ENCODE peak calls at places on chromosomes 3 and 15, in six cellular contexts. One of them, this sample, is unnamed.

GRCh38 chr3:33915796-33916589 is 117.6 kb downstream of the PDCD6IP start:
- DNase-seq in dorsolateral prefrontal cortex: peak; percentile 67
- DNase-seq in psoas muscle: no peak
- DNase-seq in A549: peak; percentile 46
- DNase-seq in PC-9: peak; percentile 16
- DNase-seq in left lung: no peak
- DNase-seq in this sample: no peak

GRCh38 chr3:66196633-66197032 is 24.2 kb upstream of the SLC25A26 start:
- DNase-seq in dorsolateral prefrontal cortex: no peak
- DNase-seq in psoas muscle: no peak
- DNase-seq in A549: no peak
- DNase-seq in PC-9: no peak
- DNase-seq in left lung: no peak
- DNase-seq in this sample: no peak

GRCh38 chr3:143137637-143138036 is 18.1 kb downstream of the CHST2 start:
- DNase-seq in dorsolateral prefrontal cortex: no peak
- DNase-seq in psoas muscle: no peak
- DNase-seq in A549: no peak
- DNase-seq in PC-9: no peak
- DNase-seq in left lung: no peak
- DNase-seq in this sample: no peak

GRCh38 chr15:40254452-40254851 is 15.6 kb downstream of the PAK6 start:
- DNase-seq in dorsolateral prefrontal cortex: no peak
- DNase-seq in psoas muscle: no peak
- DNase-seq in A549: no peak
- DNase-seq in PC-9: no peak
- DNase-seq in left lung: no peak
- DNase-seq in this sample: no peak

GRCh38 chr15:69032006-69032405 is 17.5 kb downstream of the NOX5 start:
- DNase-seq in dorsolateral prefrontal cortex: no peak
- DNase-seq in psoas muscle: no peak
- DNase-seq in A549: no peak
- DNase-seq in PC-9: no peak
- DNase-seq in left lung: no peak
- DNase-seq in this sample: no peak

GRCh38 chr3:78666458-78666800 is 1101.4 kb downstream of the ROBO1 start:
- DNase-seq in dorsolateral prefrontal cortex: no peak
- DNase-seq in psoas muscle: no peak
- DNase-seq in A549: peak; percentile 4
- DNase-seq in PC-9: no peak
- DNase-seq in left lung: no peak
- DNase-seq in this sample: no peak

GRCh38 chr15:101625169-101625568 is 27.0 kb downstream of the TM2D3 start:
- DNase-seq in dorsolateral prefrontal cortex: no peak
- DNase-seq in psoas muscle: no peak
- DNase-seq in A549: no peak
- DNase-seq in PC-9: no peak
- DNase-seq in left lung: no peak
- DNase-seq in this sample: no peak

GRCh38 chr3:188916934-188917391 is 254.8 kb upstream of the TPRG1 start:
- DNase-seq in dorsolateral prefrontal cortex: no peak
- DNase-seq in psoas muscle: no peak
- DNase-seq in A549: no peak
- DNase-seq in PC-9: no peak
- DNase-seq in left lung: no peak
- DNase-seq in this sample: no peak

GRCh38 chr15:39096608-39097007 is 484.3 kb upstream of the THBS1 start:
- DNase-seq in dorsolateral prefrontal cortex: no peak
- DNase-seq in psoas muscle: no peak
- DNase-seq in A549: no peak
- DNase-seq in PC-9: no peak
- DNase-seq in left lung: no peak
- DNase-seq in this sample: no peak

GRCh38 chr15:50320504-50320903 is 34.5 kb downstream of the GABPB1 start:
- DNase-seq in dorsolateral prefrontal cortex: no peak
- DNase-seq in psoas muscle: no peak
- DNase-seq in A549: no peak
- DNase-seq in PC-9: no peak
- DNase-seq in left lung: no peak
- DNase-seq in this sample: no peak

GRCh38 chr15:38069001-38069400 is 134.6 kb downstream of the TMCO5A start:
- DNase-seq in dorsolateral prefrontal cortex: no peak
- DNase-seq in psoas muscle: no peak
- DNase-seq in A549: peak; percentile 22
- DNase-seq in PC-9: peak; percentile 22
- DNase-seq in left lung: peak; percentile 35
- DNase-seq in this sample: peak; percentile 22

GRCh38 chr3:188817920-188818239 is 353.9 kb upstream of the TPRG1 start:
- DNase-seq in dorsolateral prefrontal cortex: no peak
- DNase-seq in psoas muscle: no peak
- DNase-seq in A549: no peak
- DNase-seq in PC-9: no peak
- DNase-seq in left lung: no peak
- DNase-seq in this sample: no peak

GRCh38 chr3:110579841-110580550 is 491.6 kb upstream of the NECTIN3 start:
- DNase-seq in dorsolateral prefrontal cortex: no peak
- DNase-seq in psoas muscle: no peak
- DNase-seq in A549: no peak
- DNase-seq in PC-9: no peak
- DNase-seq in left lung: no peak
- DNase-seq in this sample: no peak

GRCh38 chr3:147184794-147185193 is 221.5 kb downstream of the ZIC4 start:
- DNase-seq in dorsolateral prefrontal cortex: no peak
- DNase-seq in psoas muscle: no peak
- DNase-seq in A549: no peak
- DNase-seq in PC-9: no peak
- DNase-seq in left lung: no peak
- DNase-seq in this sample: no peak

GRCh38 chr15:99450896-99451358 is 114.9 kb upstream of the MEF2A start:
- DNase-seq in dorsolateral prefrontal cortex: peak; percentile 58
- DNase-seq in psoas muscle: no peak
- DNase-seq in A549: no peak
- DNase-seq in PC-9: peak; percentile 52
- DNase-seq in left lung: no peak
- DNase-seq in this sample: peak; percentile 75

GRCh38 chr3:197154-197855 is 742 bp downstream of the CHL1 start:
- DNase-seq in dorsolateral prefrontal cortex: peak; percentile 51
- DNase-seq in psoas muscle: peak; percentile 24
- DNase-seq in A549: peak; percentile 7
- DNase-seq in PC-9: no peak
- DNase-seq in left lung: no peak
- DNase-seq in this sample: no peak

GRCh38 chr3:156620260-156620659 is 54.1 kb upstream of the TIPARP start:
- DNase-seq in dorsolateral prefrontal cortex: no peak
- DNase-seq in psoas muscle: no peak
- DNase-seq in A549: no peak
- DNase-seq in PC-9: no peak
- DNase-seq in left lung: no peak
- DNase-seq in this sample: no peak

GRCh38 chr15:68384451-68385239 is 47.3 kb downstream of the ITGA11 start:
- DNase-seq in dorsolateral prefrontal cortex: no peak
- DNase-seq in psoas muscle: peak; percentile 55
- DNase-seq in A549: peak; percentile 69
- DNase-seq in PC-9: peak; percentile 37
- DNase-seq in left lung: peak; percentile 37
- DNase-seq in this sample: no peak

GRCh38 chr15:74062671-74063070 is 19.7 kb downstream of the GOLGA6A start:
- DNase-seq in dorsolateral prefrontal cortex: no peak
- DNase-seq in psoas muscle: no peak
- DNase-seq in A549: no peak
- DNase-seq in PC-9: no peak
- DNase-seq in left lung: peak; percentile 25
- DNase-seq in this sample: no peak

DNA sequence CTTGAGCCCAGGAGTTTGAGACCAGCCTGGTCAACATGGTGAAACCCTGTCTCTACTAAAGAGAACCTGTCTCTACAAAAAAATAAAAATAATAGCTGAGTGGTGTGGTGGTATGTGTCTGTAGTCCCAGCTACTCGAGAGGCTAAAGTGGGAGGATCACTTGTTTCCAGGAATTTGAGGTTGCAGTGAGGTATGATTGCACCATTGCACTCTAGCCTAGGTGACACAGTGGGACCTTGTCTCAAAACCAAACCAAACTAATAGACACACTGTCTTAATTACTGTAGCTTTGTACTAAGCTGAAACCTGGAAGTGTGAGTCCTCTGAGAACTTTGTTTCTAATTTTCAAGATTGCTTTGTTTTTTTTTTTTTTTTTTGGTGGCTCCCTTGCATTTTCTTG is 30.4 kb downstream of the MGA start:
- DNase-seq in dorsolateral prefrontal cortex: no peak
- DNase-seq in psoas muscle: no peak
- DNase-seq in A549: no peak
- DNase-seq in PC-9: no peak
- DNase-seq in left lung: no peak
- DNase-seq in this sample: no peak
- H3K27ac ChIP-seq in dorsolateral prefrontal cortex: no peak overlapping the region
- H3K27ac ChIP-seq in psoas muscle: no peak overlapping the region
- H3K27ac ChIP-seq in A549: no peak overlapping the region
- H3K27ac ChIP-seq in PC-9: no peak overlapping the region
- H3K27ac ChIP-seq in left lung: no peak overlapping the region
- H3K27ac ChIP-seq in this sample: no peak overlapping the region

GRCh38 chr3:2156244-2156847 is 57.7 kb downstream of the CNTN4 start:
- DNase-seq in dorsolateral prefrontal cortex: no peak
- DNase-seq in psoas muscle: no peak
- DNase-seq in A549: peak; percentile 6
- DNase-seq in PC-9: peak; percentile 3
- DNase-seq in left lung: no peak
- DNase-seq in this sample: no peak
- TF ChIP-seq CTCF in dorsolateral prefrontal cortex: peak; percentile 46
- TF ChIP-seq CTCF in psoas muscle: no peak
- TF ChIP-seq CTCF in A549: peak; percentile 20
- TF ChIP-seq CTCF in PC-9: peak; percentile 47
- TF ChIP-seq CTCF in left lung: peak; percentile 21
- TF ChIP-seq CTCF in this sample: peak; percentile 20

GRCh38 chr3:112604536-112604935 is 36.4 kb downstream of the CCDC80 start:
- DNase-seq in dorsolateral prefrontal cortex: no peak
- DNase-seq in psoas muscle: no peak
- DNase-seq in A549: no peak
- DNase-seq in PC-9: peak; percentile 27
- DNase-seq in left lung: no peak
- DNase-seq in this sample: no peak

GRCh38 chr3:112598731-112599130 is 36.9 kb downstream of the SLC35A5 start:
- DNase-seq in dorsolateral prefrontal cortex: no peak
- DNase-seq in psoas muscle: no peak
- DNase-seq in A549: no peak
- DNase-seq in PC-9: no peak
- DNase-seq in left lung: no peak
- DNase-seq in this sample: no peak

GRCh38 chr3:112597945-112598344 is 36.1 kb downstream of the SLC35A5 start:
- DNase-seq in dorsolateral prefrontal cortex: no peak
- DNase-seq in psoas muscle: no peak
- DNase-seq in A549: no peak
- DNase-seq in PC-9: no peak
- DNase-seq in left lung: no peak
- DNase-seq in this sample: no peak

GRCh38 chr3:112605285-112605684 is 35.7 kb downstream of the CCDC80 start:
- DNase-seq in dorsolateral prefrontal cortex: no peak
- DNase-seq in psoas muscle: no peak
- DNase-seq in A549: no peak
- DNase-seq in PC-9: no peak
- DNase-seq in left lung: no peak
- DNase-seq in this sample: no peak

DNA sequence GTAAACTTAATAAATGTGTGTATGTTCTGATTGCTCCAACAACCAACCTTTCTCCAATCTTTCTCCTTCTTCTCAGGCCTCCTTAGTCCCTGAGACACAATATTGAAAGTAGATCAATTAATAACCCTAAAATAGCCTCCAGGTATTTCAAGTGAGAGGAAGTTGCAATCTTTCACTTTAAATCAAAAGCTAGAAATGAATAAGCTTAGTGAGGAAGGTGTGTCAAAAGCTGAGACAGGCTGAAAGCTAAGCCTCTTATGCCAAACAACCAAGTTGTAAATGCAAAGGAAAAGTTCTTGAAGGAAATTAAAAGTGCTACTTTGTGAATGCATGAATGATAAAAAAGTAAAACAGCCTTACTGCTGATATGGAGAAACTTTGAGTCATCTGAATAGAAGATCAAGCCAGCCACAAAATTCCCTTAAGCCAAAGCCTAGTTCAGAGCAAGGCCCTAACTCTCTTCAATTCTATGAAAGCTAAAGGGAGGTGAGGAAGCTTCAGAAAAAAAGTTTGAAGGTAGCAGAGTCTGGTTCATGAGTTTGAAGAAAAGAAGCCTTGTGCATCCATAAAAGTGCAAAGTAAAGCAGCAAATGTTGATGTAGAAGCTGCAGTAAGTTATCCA is 38.6 kb downstream of the CCDC80 start:
- DNase-seq in dorsolateral prefrontal cortex: no peak
- DNase-seq in psoas muscle: no peak
- DNase-seq in A549: no peak
- DNase-seq in PC-9: no peak
- DNase-seq in left lung: no peak
- DNase-seq in this sample: no peak
- H3K27ac ChIP-seq in dorsolateral prefrontal cortex: no peak overlapping the region
- H3K27ac ChIP-seq in psoas muscle: no peak overlapping the region
- H3K27ac ChIP-seq in A549: no peak overlapping the region
- H3K27ac ChIP-seq in PC-9: no peak overlapping the region
- H3K27ac ChIP-seq in left lung: no peak overlapping the region
- H3K27ac ChIP-seq in this sample: no peak overlapping the region

GRCh38 chr3:146153429-146153828 is 7.6 kb downstream of the PLOD2 start:
- DNase-seq in dorsolateral prefrontal cortex: no peak
- DNase-seq in psoas muscle: no peak
- DNase-seq in A549: no peak
- DNase-seq in PC-9: no peak
- DNase-seq in left lung: no peak
- DNase-seq in this sample: no peak

GRCh38 chr3:146152841-146153240 is 8.1 kb downstream of the PLOD2 start:
- DNase-seq in dorsolateral prefrontal cortex: no peak
- DNase-seq in psoas muscle: no peak
- DNase-seq in A549: no peak
- DNase-seq in PC-9: no peak
- DNase-seq in left lung: no peak
- DNase-seq in this sample: no peak

GRCh38 chr3:146142757-146143156 is 18.2 kb downstream of the PLOD2 start:
- DNase-seq in dorsolateral prefrontal cortex: no peak
- DNase-seq in psoas muscle: no peak
- DNase-seq in A549: no peak
- DNase-seq in PC-9: no peak
- DNase-seq in left lung: no peak
- DNase-seq in this sample: no peak

GRCh38 chr3:146145642-146146041 is 15.3 kb downstream of the PLOD2 start:
- DNase-seq in dorsolateral prefrontal cortex: no peak
- DNase-seq in psoas muscle: no peak
- DNase-seq in A549: no peak
- DNase-seq in PC-9: no peak
- DNase-seq in left lung: no peak
- DNase-seq in this sample: no peak

DNA sequence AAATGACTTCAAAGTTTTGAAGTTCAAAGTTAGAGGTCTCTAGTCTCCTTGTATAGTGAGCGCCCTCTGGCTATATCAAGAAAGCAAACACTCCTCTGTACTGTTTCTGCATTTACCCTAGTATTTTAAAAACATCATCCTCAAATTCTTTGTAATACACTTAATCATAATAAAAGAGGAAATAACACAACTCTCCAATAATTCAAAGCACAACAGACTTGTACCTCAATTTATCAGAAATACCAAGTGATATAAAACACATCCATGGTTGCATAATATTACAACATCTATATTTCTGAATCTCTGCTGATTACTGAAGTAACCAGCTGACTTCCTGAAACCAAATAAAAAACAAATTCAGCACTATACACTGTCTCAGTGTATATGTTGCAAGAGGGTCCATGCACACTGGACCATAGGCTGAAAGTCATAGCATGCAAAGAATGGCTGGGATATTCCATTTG is 12.5 kb downstream of the PLOD2 start:
- DNase-seq in dorsolateral prefrontal cortex: no peak
- DNase-seq in psoas muscle: no peak
- DNase-seq in A549: no peak
- DNase-seq in PC-9: no peak
- DNase-seq in left lung: no peak
- DNase-seq in this sample: no peak
- TF ChIP-seq CTCF in dorsolateral prefrontal cortex: no peak
- TF ChIP-seq CTCF in psoas muscle: no peak
- TF ChIP-seq CTCF in A549: peak; percentile 52
- TF ChIP-seq CTCF in PC-9: no peak
- TF ChIP-seq CTCF in left lung: no peak
- TF ChIP-seq CTCF in this sample: no peak

This sample was measured in CD8-positive, alpha-beta T cell.